ENCODE peak calls at places on chromosome 19, in seven cellular contexts. U, S, K, M, D, N and H are unnamed samples.

GRCh38 chr19:927044-927706 is 1.3 kb downstream of the ARID3A start:
- DNase-seq in U (no peak), S (no peak), K (peak), M (peak), D (no peak), N (peak), H (peak)

GRCh38 chr19:32012206-32012605 is 333.2 kb upstream of the ZNF507 start:
- DNase-seq in U (no peak), S (no peak), K (no peak), M (no peak), D (no peak), N (no peak), H (no peak)

GRCh38 chr19:309206-309565 is 18.0 kb upstream of the PLPP2 start:
- DNase-seq in U (no peak), S (no peak), K (no peak), M (no peak), D (no peak), N (no peak), H (no peak)

GRCh38 chr19:1266116-1266817 is 2.9 kb upstream of the CIRBP start:
- DNase-seq in U (peak), S (peak), K (peak), M (peak), D (no peak), N (peak), H (peak)

GRCh38 chr19:5036733-5037681 is 68.1 kb downstream of the KDM4B start:
- DNase-seq in U (no peak), S (peak), K (no peak), M (no peak), D (no peak), N (peak), H (no peak)

GRCh38 chr19:45477713-45478453 is 10.1 kb downstream of the FOSB start:
- DNase-seq in U (no peak), S (no peak), K (peak), M (no peak), D (no peak), N (peak), H (peak)

GRCh38 chr19:35703343-35703742 is 1.0 kb upstream of the ZBTB32 start:
- DNase-seq in U (no peak), S (no peak), K (no peak), M (peak), D (no peak), N (no peak), H (peak)

GRCh38 chr19:55353803-55354697 is 469 bp downstream of the COX6B2 start:
- DNase-seq in U (no peak), S (peak), K (peak), M (peak), D (no peak), N (peak), H (peak)

GRCh38 chr19:44848805-44849457 is 2.8 kb downstream of the NECTIN2 start:
- DNase-seq in U (peak), S (no peak), K (peak), M (peak), D (no peak), N (no peak), H (peak)

GRCh38 chr19:56138069-56138468 is 3.0 kb upstream of the ZNF444 start:
- DNase-seq in U (no peak), S (no peak), K (no peak), M (no peak), D (no peak), N (no peak), H (no peak)

GRCh38 chr19:2491130-2491801 is 15.3 kb downstream of the GADD45B start:
- DNase-seq in U (no peak), S (peak), K (peak), M (no peak), D (no peak), N (peak), H (no peak)

GRCh38 chr19:13963603-13964105 is 11.3 kb downstream of the DCAF15 start:
- DNase-seq in U (no peak), S (no peak), K (no peak), M (peak), D (no peak), N (no peak), H (no peak)

GRCh38 chr19:36152061-36152885 is at the start of gene COX7A1:
- DNase-seq in U (no peak), S (no peak), K (no peak), M (no peak), D (no peak), N (peak), H (no peak)

GRCh38 chr19:43784981-43785808 is 4.4 kb upstream of the KCNN4 start:
- DNase-seq in U (peak), S (peak), K (peak), M (peak), D (no peak), N (peak), H (peak)

DNA sequence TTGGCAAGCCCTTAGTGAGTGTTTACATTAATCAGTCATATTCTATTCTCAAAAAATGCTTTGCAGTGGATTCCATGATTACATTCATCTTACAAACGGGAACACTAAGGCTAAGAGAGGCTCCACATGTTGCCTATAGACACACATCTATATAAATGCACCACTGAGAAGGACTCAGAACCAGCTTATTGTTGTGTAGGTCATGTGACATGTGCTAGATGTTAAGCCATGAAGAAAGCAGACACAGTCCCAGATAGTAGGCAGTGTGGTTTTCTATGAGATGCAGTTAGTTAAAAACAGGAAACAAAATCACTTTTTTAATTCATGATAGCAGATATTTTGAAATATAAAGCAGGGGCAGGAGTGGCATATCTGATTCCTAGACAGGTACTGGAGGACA is 10.8 kb downstream of the SIGLEC6 start:
- DNase-seq in U (no peak), S (no peak), K (no peak), M (no peak), D (no peak), N (no peak), H (no peak)
- H3K23ac ChIP-seq in U (no peak), S (no peak), K (no peak), M (no peak), D (no peak), N (no peak), H (no peak)

GRCh38 chr19:16944626-16945363 is 56.0 kb downstream of the F2RL3 start:
- DNase-seq in U (no peak), S (no peak), K (no peak), M (no peak), D (no peak), N (no peak), H (peak)
- H4K8ac ChIP-seq in U (no peak), S (no peak), K (no peak), M (no peak), D (no peak), N (no peak), H (no peak)

DNA sequence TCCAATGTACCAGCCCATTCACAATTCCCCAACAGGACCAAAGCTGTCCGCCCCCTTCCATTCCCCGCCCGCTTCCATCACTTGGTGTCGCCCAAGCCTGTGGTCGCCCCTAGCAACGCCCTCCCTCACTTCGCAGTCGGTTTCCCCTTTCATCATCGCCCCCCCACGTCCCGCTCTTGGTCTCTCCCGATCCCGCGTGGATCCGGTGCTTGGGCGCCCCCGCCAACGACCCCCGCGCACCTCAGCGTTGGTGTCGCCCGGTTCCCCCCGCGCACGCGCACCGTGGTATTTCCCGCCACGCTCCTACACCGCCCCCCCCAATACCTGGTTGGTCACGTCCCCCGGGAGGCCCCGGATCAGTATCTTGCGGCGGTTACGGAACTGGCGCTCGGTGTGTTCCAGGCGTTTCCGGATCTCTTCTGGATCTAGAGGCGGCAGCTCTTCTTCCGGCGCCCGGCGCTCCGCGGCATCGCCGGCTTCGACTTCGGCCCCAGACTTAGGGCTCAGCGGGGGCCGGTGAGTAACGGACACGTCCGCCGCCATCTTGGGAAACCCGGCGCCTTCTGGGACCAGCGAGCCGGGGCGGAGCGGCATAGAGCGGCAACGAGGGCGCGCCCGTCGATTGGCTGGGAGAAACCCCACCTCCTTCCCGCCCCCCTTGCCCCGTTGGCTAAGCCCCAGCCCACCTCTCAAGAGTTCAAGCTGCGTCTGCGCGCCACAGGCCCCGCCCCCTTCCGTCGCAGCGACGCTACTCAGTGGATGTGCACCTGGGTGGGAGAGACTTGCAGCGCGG is at the start of gene RAVER1:
- DNase-seq in U (peak), S (peak), K (peak), M (peak), D (peak), N (peak), H (peak)
- H2BK5ac ChIP-seq in U (peak), S (peak), K (peak), M (no peak), D (peak), N (peak), H (no peak)

GRCh38 chr19:51294977-51295375 is 16.5 kb upstream of the IGLON5 start:
- DNase-seq in U (no peak), S (no peak), K (no peak), M (no peak), D (no peak), N (no peak), H (no peak)
- H3K23ac ChIP-seq in U (peak), S (no peak), K (no peak), M (no peak), D (no peak), N (no peak), H (peak)

GRCh38 chr19:19349365-19349764 is 28.7 kb downstream of the MAU2 start:
- DNase-seq in U (no peak), S (no peak), K (no peak), M (no peak), D (no peak), N (no peak), H (no peak)
- H4K8ac ChIP-seq in U (no peak), S (no peak), K (no peak), M (no peak), D (no peak), N (no peak), H (no peak)

GRCh38 chr19:33947565-33947964 is 150.9 kb downstream of the KCTD15 start:
- DNase-seq in U (no peak), S (no peak), K (no peak), M (no peak), D (no peak), N (no peak), H (no peak)
- H2BK5ac ChIP-seq in U (no peak), S (no peak), K (no peak), M (no peak), D (no peak), N (no peak), H (no peak)

DNA sequence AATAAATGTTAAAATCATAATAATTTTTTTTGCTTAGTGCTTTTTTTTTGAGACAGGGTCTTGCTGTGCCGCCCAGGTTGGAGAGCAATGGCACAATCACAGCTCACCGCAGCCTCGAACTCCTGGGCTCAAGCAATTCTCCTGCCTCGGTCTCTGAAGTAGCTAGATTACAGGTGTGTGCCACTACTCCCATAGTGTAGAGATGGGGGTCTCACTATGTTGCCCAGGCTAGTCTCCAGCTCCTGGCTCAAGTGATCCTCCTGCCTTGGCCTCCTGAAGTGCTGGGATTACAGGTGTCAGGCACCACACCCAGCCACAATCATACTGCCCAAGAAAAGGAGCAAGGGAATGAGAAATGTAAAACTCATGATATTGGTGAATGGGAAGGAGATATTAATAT is 5.1 kb downstream of the FBL start:
- DNase-seq in U (no peak), S (no peak), K (no peak), M (no peak), D (no peak), N (no peak), H (no peak)
- H3K23ac ChIP-seq in U (no peak), S (no peak), K (no peak), M (no peak), D (no peak), N (no peak), H (no peak)